ENCODE peak calls at places on chromosomes 12 and 14, in five cellular contexts. V, S, K, C and N are unnamed samples.

GRCh38 chr14:79649856-79650255 is 561.4 kb downstream of the DIO2 start:
- DNase-seq in V (no peak), C (no peak), K (no peak), S (no peak), N (no peak)

GRCh38 chr14:85313801-85314207 is 216.1 kb upstream of the FLRT2 start:
- DNase-seq in V (no peak), S (no peak), K (no peak), C (no peak), N (no peak)

GRCh38 chr14:54650331-54651017 is 83.5 kb downstream of the SAMD4A start:
- DNase-seq in C (no peak), K (peak), V (no peak), S (no peak), N (peak)

GRCh38 chr12:44405267-44405666 is 470.8 kb downstream of the NELL2 start:
- DNase-seq in V (no peak), C (no peak), S (no peak), K (no peak), N (no peak)

GRCh38 chr12:57215065-57215464 is 1.5 kb upstream of the NXPH4 start:
- DNase-seq in V (no peak), S (no peak), K (no peak), C (no peak), N (no peak)

GRCh38 chr12:109920266-109920780 is 20.2 kb downstream of the TCHP start:
- DNase-seq in S (no peak), V (no peak), C (no peak), K (no peak), N (no peak)

GRCh38 chr12:110475426-110475825 is 6.8 kb downstream of the FAM216A start:
- DNase-seq in S (no peak), K (no peak), C (no peak), V (no peak), N (no peak)

GRCh38 chr12:130222519-130223255 is 60.4 kb downstream of the FZD10 start:
- DNase-seq in V (no peak), K (no peak), C (no peak), S (no peak), N (no peak)

GRCh38 chr14:63186453-63186852 is 17.8 kb upstream of the RHOJ start:
- DNase-seq in S (no peak), K (peak), C (no peak), V (no peak), N (peak)

GRCh38 chr14:64340560-64341196 is 46.5 kb upstream of the ESR2 start:
- DNase-seq in V (no peak), K (no peak), C (no peak), S (no peak), N (no peak)

GRCh38 chr12:71589478-71589881 is 74.2 kb downstream of the ZFC3H1 start:
- DNase-seq in C (no peak), V (no peak), S (no peak), K (peak), N (no peak)

GRCh38 chr14:83529531-83529930 is 1995.9 kb upstream of the SEL1L start:
- DNase-seq in K (peak), V (no peak), C (no peak), S (no peak), N (no peak)

GRCh38 chr12:15684896-15685658 is 104.1 kb downstream of the EPS8 start:
- DNase-seq in K (peak), C (no peak), V (no peak), S (no peak), N (no peak)

GRCh38 chr12:85568395-85569103 is 267.7 kb downstream of the RASSF9 start:
- DNase-seq in S (no peak), C (no peak), V (no peak), K (no peak), N (peak)

GRCh38 chr12:5318874-5319273 is 113.0 kb upstream of the NTF3 start:
- DNase-seq in C (no peak), V (no peak), S (no peak), K (no peak), N (peak)

GRCh38 chr14:69344171-69344570 is 53.9 kb downstream of the ERH start:
- DNase-seq in S (no peak), V (no peak), K (no peak), C (no peak), N (no peak)

GRCh38 chr14:94117856-94118255 is 7.3 kb downstream of the IFI27 start:
- DNase-seq in V (no peak), K (no peak), S (no peak), C (no peak), N (no peak)

GRCh38 chr14:71932229-71932951 is at the start of gene RGS6:
- DNase-seq in C (peak), S (peak), V (peak), K (no peak), N (peak)

GRCh38 chr12:67362526-67362925 is 93.4 kb downstream of the CAND1 start:
- DNase-seq in V (no peak), S (no peak), K (peak), C (no peak), N (no peak)